ENCODE peak calls at places on chromosomes 1 and 21, in four cellular contexts. F is K562, R is GM12878, T is HepG2. X is an unnamed sample.

GRCh38 chr1:173870252-173871075 is 2.3 kb downstream of the ZBTB37 start:
- DNase-seq in F (peak; percentile 28), R (peak; percentile 53), T (no peak), X (no peak)

GRCh38 chr1:1260843-1261560 is 12.7 kb downstream of the UBE2J2 start:
- DNase-seq in F (no peak), R (no peak), T (no peak), X (no peak)

GRCh38 chr1:158180741-158181576 is at the start of gene CD1D:
- DNase-seq in F (no peak), R (no peak), T (no peak), X (peak; percentile 42)

GRCh38 chr1:66152034-66152433 is 359.3 kb downstream of the PDE4B start:
- DNase-seq in F (no peak), R (no peak), T (no peak), X (no peak)

GRCh38 chr1:91924146-91924545 is 25.1 kb upstream of the BRDT start:
- DNase-seq in F (no peak), R (no peak), T (no peak), X (no peak)

GRCh38 chr21:36550761-36551160 is 70.8 kb upstream of the CLDN14 start:
- DNase-seq in F (no peak), R (no peak), T (no peak), X (no peak)

GRCh38 chr1:226276077-226276682 is 32.8 kb downstream of the LIN9 start:
- DNase-seq in F (no peak), R (no peak), T (no peak), X (no peak)

GRCh38 chr21:38140192-38140905 is 116.4 kb upstream of the KCNJ15 start:
- DNase-seq in F (no peak), R (no peak), T (no peak), X (no peak)

GRCh38 chr1:55304306-55304705 is 89.1 kb upstream of the USP24 start:
- DNase-seq in F (no peak), R (no peak), T (no peak), X (no peak)

GRCh38 chr1:8004803-8005573 is 21.1 kb downstream of the ERRFI1 start:
- DNase-seq in F (peak; percentile 65), R (no peak), T (peak; percentile 89), X (no peak)

GRCh38 chr1:5945445-5945844 is 46.8 kb downstream of the NPHP4 start:
- DNase-seq in F (no peak), R (no peak), T (no peak), X (no peak)

GRCh38 chr1:212596798-212597197 is 11.8 kb upstream of the ATF3 start:
- DNase-seq in F (no peak), R (no peak), T (no peak), X (no peak)

GRCh38 chr1:41613646-41614592 is 129.4 kb upstream of the EDN2 start:
- DNase-seq in F (no peak), R (no peak), T (no peak), X (no peak)

DNA sequence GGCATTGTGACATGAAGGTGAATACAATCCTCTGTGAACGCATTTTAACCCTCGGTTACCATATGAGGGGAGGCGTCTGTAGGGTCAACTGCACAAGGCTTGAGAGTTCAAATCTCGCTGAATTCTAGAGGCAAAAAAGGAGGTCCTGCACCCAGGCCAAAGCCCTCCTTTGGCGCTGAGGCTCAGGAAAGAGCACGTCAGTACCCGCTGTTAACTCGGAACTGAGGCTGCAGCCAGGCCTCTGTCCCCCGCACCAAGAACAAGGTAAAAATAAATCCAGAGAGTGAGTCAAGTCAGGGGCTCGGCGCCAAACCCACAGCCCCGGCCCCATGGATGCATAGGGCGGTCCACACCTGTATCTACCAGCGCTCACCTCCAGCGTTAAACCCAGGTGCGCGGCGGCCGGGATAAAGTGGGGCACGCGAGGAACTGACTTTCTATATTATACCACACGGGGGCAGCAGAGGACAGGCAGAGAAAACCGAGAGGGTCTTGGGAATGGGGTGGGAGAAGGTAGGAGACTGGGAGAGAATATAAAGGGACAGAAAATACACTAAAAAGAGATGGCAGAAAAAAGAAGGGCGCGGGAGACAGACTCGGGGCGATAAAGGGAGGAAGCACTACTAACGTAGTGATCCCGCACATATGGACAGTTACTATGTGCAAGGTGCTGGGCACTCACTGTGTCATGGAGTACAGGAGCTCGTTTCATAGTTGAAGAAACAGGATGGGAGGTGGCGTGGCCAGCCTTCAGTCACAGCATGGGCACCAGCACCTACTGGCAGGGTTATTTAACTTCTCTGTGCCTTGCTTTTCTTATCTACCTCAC is 54.9 kb downstream of the DMRTA2 start:
- DNase-seq in F (peak; percentile 77), R (no peak), T (peak; percentile 17), X (peak; percentile 73)
- TF ChIP-seq TARDBP in F (no peak), R (no peak), T (no peak), X (no peak)

GRCh38 chr1:197725975-197726374 is 49.3 kb downstream of the DENND1B start:
- DNase-seq in F (no peak), R (no peak), T (no peak), X (no peak)

DNA sequence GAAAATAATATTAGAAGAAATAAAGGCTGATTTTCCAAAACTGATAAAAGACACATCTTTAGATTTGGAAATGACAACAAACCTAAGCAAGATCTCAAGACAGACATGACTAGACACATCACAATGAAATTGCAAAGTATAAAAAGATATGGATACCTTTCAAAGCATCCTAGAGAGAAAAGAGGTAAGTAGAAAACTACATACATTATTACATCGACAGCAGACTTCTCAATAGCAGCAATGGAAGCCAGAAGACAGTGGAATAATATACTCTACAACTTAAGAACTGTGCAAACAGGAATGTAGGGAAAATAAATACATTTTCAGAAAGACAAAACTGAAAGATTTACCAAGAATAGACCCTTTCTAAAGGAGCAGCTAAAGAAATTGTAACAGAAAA is 50.2 kb downstream of the DENND1B start:
- DNase-seq in F (peak; percentile 17), R (no peak), T (peak; percentile 9), X (no peak)
- TF ChIP-seq TARDBP in F (no peak), R (no peak), T (no peak), X (no peak)

DNA sequence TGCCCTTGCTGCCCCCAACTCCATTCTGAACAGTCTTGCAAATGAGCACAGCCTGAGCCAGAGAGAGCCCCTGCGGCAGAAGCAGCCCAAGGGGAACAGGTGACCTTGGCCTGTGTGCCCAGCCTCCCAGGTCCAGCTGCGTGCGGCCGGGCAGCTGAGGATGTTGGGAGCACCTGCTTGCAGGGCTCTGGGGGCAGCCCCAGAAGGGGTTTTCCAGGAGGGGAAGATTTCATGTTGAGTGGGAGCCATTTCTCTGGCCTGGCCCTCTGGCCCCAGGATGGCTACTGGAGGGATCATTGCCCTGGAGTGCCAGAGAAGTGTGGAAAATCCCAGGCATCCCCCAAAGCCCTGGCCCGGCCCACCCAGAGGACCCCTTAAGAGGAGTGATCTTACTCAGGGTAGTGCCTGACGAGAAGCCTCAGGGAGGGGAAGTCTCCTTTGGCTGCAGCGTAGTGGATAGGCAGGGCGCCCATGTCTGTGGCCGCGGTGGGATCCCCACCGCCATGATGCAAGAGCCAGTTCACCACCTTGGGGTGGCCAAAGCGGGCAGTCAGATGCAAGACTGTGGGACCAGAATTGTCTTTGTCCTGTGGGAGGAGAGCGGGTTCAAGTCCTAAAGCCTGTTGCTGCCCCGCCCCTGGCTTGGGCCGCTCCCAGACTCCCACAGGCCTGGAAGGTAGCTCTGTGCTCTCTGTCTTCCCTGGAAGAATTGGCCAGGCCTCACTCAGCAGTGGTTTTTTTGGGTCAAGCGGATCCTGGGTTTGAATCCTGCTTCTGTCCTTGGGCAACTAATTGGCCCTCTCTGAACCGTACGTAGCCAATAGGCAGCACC is 20.5 kb upstream of the RNU1-4 start:
- DNase-seq in F (peak; percentile 8), R (no peak), T (no peak), X (peak; percentile 4)
- TF ChIP-seq TARDBP in F (no peak), R (no peak), T (no peak), X (no peak)

DNA sequence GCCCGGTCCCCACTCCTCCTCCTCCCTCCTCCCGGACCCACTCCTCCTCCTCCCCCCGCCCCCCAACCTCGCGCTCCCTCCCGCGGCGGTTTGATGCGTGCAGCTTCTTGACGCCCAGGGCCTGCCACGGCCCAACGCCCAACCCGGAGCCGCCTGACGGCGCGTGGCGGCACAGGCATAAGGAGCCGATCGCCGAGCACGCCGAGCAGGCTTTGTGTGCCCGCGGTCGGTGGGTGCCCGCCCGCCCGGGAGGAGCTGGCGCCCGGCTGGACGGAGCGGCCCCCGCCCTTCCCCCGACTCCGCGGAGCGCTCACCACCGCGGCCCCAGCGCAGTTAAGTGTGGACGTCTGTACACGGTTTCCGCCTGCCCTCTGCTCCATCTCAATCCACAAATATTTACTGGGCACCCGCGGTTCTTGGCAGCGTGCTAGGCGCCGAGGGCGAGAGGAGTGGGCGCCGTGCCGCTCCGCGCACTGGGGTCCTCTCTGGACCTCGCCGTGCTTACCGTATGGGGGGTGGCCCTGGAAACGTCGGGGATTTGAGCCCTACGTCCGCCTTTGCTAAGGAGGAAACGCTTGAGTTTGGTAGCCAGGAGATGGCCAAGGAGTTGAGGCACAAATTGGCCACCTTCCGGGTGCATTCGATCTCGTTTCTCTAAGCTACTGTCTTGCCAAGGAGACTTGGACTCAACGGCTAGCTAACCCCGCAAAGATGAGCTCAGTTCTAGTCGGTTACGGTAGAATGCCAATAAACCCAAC is 428 bp upstream of the HDGF start:
- DNase-seq in F (peak; percentile 92), R (peak; percentile 82), T (peak; percentile 90), X (peak; percentile 93)
- TF ChIP-seq TARDBP in F (peak; percentile 71), R (no peak), T (peak; percentile 73), X (no peak)

DNA sequence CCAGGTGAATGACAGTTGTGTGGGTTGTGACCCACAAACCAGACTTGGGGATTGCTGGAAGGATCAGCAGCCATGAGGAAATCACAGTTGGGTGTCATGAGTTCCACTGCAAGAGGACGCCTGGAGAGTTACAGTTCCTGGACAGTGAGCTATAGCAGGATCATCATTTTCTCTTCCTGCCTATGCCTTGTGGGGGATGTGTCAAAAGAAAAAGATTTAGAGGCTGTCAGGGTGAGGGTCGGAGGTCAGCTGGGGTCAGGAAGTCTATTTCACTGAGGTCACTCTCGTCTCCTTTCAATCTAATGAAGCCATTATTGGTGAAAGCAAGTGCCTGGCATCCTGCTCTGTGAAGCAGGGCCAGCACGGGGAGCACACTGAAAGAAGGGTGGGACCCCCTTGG is 7.0 kb upstream of the LIN28A start:
- DNase-seq in F (no peak), R (no peak), T (no peak), X (no peak)
- TF ChIP-seq TARDBP in F (no peak), R (no peak), T (no peak), X (no peak)

GRCh38 chr1:244095523-244095911 is 44.4 kb downstream of the ZBTB18 start:
- DNase-seq in F (no peak), R (no peak), T (no peak), X (no peak)

GRCh38 chr1:244099258-244099930 is 48.3 kb downstream of the ZBTB18 start:
- DNase-seq in F (no peak), R (no peak), T (no peak), X (no peak)

GRCh38 chr1:244096066-244096610 is 45.1 kb downstream of the ZBTB18 start:
- DNase-seq in F (no peak), R (no peak), T (no peak), X (no peak)

GRCh38 chr1:244096691-244097090 is 45.6 kb downstream of the ZBTB18 start:
- DNase-seq in F (no peak), R (no peak), T (no peak), X (no peak)

GRCh38 chr1:244097523-244098390 is 46.7 kb downstream of the ZBTB18 start:
- DNase-seq in F (no peak), R (no peak), T (no peak), X (no peak)
- TF ChIP-seq TARDBP in F (no peak), R (no peak), T (no peak), X (no peak)

GRCh38 chr1:242240061-242240460 is 241.2 kb upstream of the MAP1LC3C start:
- DNase-seq in F (no peak), R (no peak), T (no peak), X (no peak)
- TF ChIP-seq TARDBP in F (no peak), R (no peak), T (no peak), X (no peak)